ENCODE peak calls at places on chromosomes 4 and X, in ten cellular contexts. N, H, F, C, W, P, Q, X, B and O are unnamed samples.

GRCh38 chrX:110418220-110418856 is 59.7 kb downstream of the RTL9 start:
- DNase-seq in N (peak), H (peak), F (peak), C (peak), W (no peak), P (no peak), Q (no peak), X (peak), B (no peak), O (no peak)

GRCh38 chr4:169164669-169165415 is 105.9 kb downstream of the SH3RF1 start:
- DNase-seq in N (peak), H (no peak), F (no peak), C (no peak), W (no peak), P (no peak), Q (no peak), X (no peak), B (no peak), O (no peak)

GRCh38 chr4:138560448-138560847 is 318.3 kb upstream of the SLC7A11 start:
- DNase-seq in N (no peak), H (no peak), F (no peak), C (no peak), W (no peak), P (no peak), Q (no peak), X (no peak), B (no peak), O (no peak)

GRCh38 chr4:5751918-5752802 is 41.2 kb downstream of the EVC start:
- DNase-seq in N (peak), H (peak), F (no peak), C (no peak), W (no peak), P (no peak), Q (no peak), X (no peak), B (no peak), O (no peak)

GRCh38 chrX:118499295-118499694 is 3.7 kb downstream of the DOCK11 start:
- DNase-seq in N (no peak), H (no peak), F (no peak), C (no peak), W (no peak), P (no peak), Q (no peak), X (no peak), B (no peak), O (no peak)

GRCh38 chr4:85018983-85019382 is 52.5 kb upstream of the WDFY3 start:
- DNase-seq in N (no peak), H (no peak), F (no peak), C (no peak), W (no peak), P (no peak), Q (no peak), X (no peak), B (no peak), O (no peak)

GRCh38 chr4:40548256-40548655 is 81.4 kb downstream of the RBM47 start:
- DNase-seq in N (peak), H (no peak), F (no peak), C (no peak), W (no peak), P (no peak), Q (no peak), X (no peak), B (no peak), O (no peak)

GRCh38 chr4:122854860-122855259 is 28.2 kb downstream of the FGF2 start:
- DNase-seq in N (no peak), H (no peak), F (no peak), C (no peak), W (no peak), P (no peak), Q (no peak), X (no peak), B (no peak), O (no peak)

GRCh38 chr4:6549445-6549844 is 25.5 kb upstream of the MAN2B2 start:
- DNase-seq in N (no peak), H (no peak), F (no peak), C (no peak), W (no peak), P (no peak), Q (no peak), X (no peak), B (no peak), O (no peak)

GRCh38 chrX:135112743-135113142 is 7.6 kb downstream of the ETDB start:
- DNase-seq in N (no peak), H (no peak), F (no peak), C (no peak), W (no peak), P (no peak), Q (no peak), X (no peak), B (no peak), O (peak)

GRCh38 chrX:10618911-10619310 is 1.5 kb downstream of the MID1 start:
- DNase-seq in N (no peak), H (no peak), F (no peak), C (no peak), W (no peak), P (no peak), Q (no peak), X (no peak), B (no peak), O (no peak)

GRCh38 chr4:145511913-145512522 is 30.4 kb downstream of the SMAD1 start:
- DNase-seq in N (peak), H (no peak), F (no peak), C (no peak), W (no peak), P (no peak), Q (no peak), X (no peak), B (no peak), O (no peak)

GRCh38 chr4:141102367-141102766 is 30.9 kb downstream of the RNF150 start:
- DNase-seq in N (peak), H (no peak), F (no peak), C (no peak), W (no peak), P (no peak), Q (no peak), X (no peak), B (no peak), O (no peak)

GRCh38 chr4:186132577-186133277 is 28.2 kb downstream of the FAM149A start:
- DNase-seq in N (peak), H (no peak), F (no peak), C (no peak), W (no peak), P (no peak), Q (no peak), X (no peak), B (no peak), O (no peak)

GRCh38 chrX:68571292-68572256 is 72.7 kb downstream of the YIPF6 start:
- DNase-seq in N (peak), H (no peak), F (no peak), C (no peak), W (peak), P (no peak), Q (no peak), X (no peak), B (no peak), O (no peak)

GRCh38 chr4:94508841-94509240 is 57.1 kb downstream of the PDLIM5 start:
- DNase-seq in N (no peak), H (no peak), F (no peak), C (no peak), W (no peak), P (no peak), Q (no peak), X (no peak), B (no peak), O (no peak)

GRCh38 chr4:3766791-3767561 is 791 bp downstream of the ADRA2C start:
- DNase-seq in N (no peak), H (no peak), F (no peak), C (no peak), W (no peak), P (no peak), Q (no peak), X (peak), B (no peak), O (no peak)

GRCh38 chr4:127506283-127506682 is 126.5 kb upstream of the INTU start:
- DNase-seq in N (no peak), H (no peak), F (no peak), C (no peak), W (no peak), P (no peak), Q (no peak), X (no peak), B (no peak), O (no peak)

GRCh38 chr4:2459589-2460349 is 9.1 kb upstream of the RNF4 start:
- DNase-seq in N (no peak), H (peak), F (no peak), C (no peak), W (no peak), P (no peak), Q (no peak), X (no peak), B (no peak), O (no peak)

GRCh38 chrX:103919336-103919682 is 43.1 kb upstream of the TMSB15B start:
- DNase-seq in N (peak), H (no peak), F (no peak), C (no peak), W (no peak), P (no peak), Q (no peak), X (no peak), B (no peak), O (no peak)

GRCh38 chr4:95417531-95417930 is 131.2 kb downstream of the UNC5C start:
- DNase-seq in N (no peak), H (no peak), F (no peak), C (no peak), W (no peak), P (no peak), Q (no peak), X (no peak), B (no peak), O (no peak)

GRCh38 chr4:98970386-98970785 is 25.1 kb upstream of the METAP1 start:
- DNase-seq in N (peak), H (no peak), F (no peak), C (no peak), W (no peak), P (no peak), Q (no peak), X (no peak), B (no peak), O (no peak)

GRCh38 chrX:136656596-136656995 is 8.6 kb downstream of the CD40LG start:
- DNase-seq in N (no peak), H (no peak), F (no peak), C (no peak), W (no peak), P (no peak), Q (no peak), X (no peak), B (no peak), O (no peak)
- H3K27ac ChIP-seq in N (no peak), H (no peak), F (no peak), C (no peak), W (no peak), P (peak), Q (no peak), X (no peak), B (no peak), O (no peak)

GRCh38 chr4:52091811-52092210 is 40.7 kb downstream of the SPATA18 start:
- DNase-seq in N (peak), H (no peak), F (no peak), C (no peak), W (no peak), P (no peak), Q (no peak), X (no peak), B (no peak), O (no peak)
- H3K27ac ChIP-seq in N (no peak), H (no peak), F (no peak), C (no peak), W (no peak), P (no peak), Q (no peak), X (no peak), B (no peak), O (no peak)

GRCh38 chrX:37815366-37815765 is 32.0 kb downstream of the DYNLT3 start:
- DNase-seq in N (no peak), H (no peak), F (no peak), C (no peak), W (no peak), P (no peak), Q (no peak), X (no peak), B (no peak), O (no peak)

GRCh38 chrX:37818031-37818430 is 29.3 kb downstream of the DYNLT3 start:
- DNase-seq in N (no peak), H (no peak), F (no peak), C (no peak), W (no peak), P (no peak), Q (no peak), X (no peak), B (no peak), O (no peak)

GRCh38 chrX:37817579-37817978 is 29.8 kb downstream of the DYNLT3 start:
- DNase-seq in N (no peak), H (no peak), F (no peak), C (no peak), W (no peak), P (no peak), Q (no peak), X (no peak), B (no peak), O (no peak)

GRCh38 chrX:37816766-37817165 is 30.6 kb downstream of the DYNLT3 start:
- DNase-seq in N (no peak), H (no peak), F (no peak), C (no peak), W (no peak), P (no peak), Q (no peak), X (no peak), B (no peak), O (no peak)

DNA sequence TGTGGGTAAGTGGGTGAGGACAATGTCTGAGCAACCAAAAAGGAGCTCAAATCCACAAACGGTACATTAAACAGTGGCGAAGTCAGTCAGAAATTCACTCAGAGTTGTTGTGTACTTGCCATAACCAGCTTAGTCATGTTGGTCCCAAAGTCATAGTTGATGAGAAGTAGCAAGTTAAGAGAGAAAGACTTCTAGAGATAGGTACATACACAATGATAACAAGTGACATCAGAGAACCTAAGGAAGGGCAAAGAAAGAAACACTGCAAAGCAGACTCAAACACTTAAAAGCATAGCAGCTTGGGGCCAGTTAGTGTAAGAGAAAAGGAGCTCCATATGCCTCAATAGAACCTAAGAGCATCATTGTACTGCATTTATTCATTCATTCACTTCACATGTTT is 30.2 kb downstream of the DYNLT3 start:
- DNase-seq in N (no peak), H (no peak), F (no peak), C (no peak), W (no peak), P (no peak), Q (no peak), X (no peak), B (no peak), O (no peak)
- H3K27ac ChIP-seq in N (no peak), H (no peak), F (no peak), C (no peak), W (peak), P (peak), Q (no peak), X (no peak), B (no peak), O (no peak)

GRCh38 chr4:48968814-48969213 is 17.3 kb upstream of the CWH43 start:
- DNase-seq in N (peak), H (no peak), F (no peak), C (no peak), W (no peak), P (no peak), Q (no peak), X (no peak), B (no peak), O (no peak)
- H3K27ac ChIP-seq in N (peak), H (no peak), F (no peak), C (no peak), W (no peak), P (no peak), Q (no peak), X (no peak), B (no peak), O (no peak)

DNA sequence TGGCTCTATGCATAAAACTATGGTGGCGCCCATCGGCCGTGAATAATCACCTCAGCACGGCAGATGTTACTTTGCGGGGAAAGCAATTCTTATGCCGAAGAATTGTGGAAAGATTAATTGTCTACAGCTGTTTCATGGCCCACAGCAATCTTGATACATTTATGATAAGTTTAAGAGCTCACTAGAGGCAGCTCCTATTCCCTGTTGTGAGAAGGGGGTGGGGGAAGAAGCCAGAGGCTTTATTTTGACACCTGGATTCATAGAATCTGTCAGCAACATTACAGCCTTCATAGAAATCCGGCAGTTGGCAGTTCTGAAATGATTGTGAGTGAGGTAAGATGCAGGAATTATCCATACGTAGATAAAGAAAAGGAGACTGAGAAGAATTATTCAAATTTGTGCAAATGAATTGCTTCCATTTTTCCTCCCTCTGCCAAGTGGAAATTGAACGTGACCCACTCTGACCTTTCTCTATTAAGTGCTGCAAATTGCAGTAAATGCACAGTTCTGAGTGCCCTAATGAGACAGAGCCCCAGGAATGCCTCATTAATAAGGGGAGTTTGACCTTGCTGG is 188.7 kb downstream of the GPAT3 start:
- DNase-seq in N (no peak), H (no peak), F (no peak), C (no peak), W (no peak), P (no peak), Q (no peak), X (no peak), B (no peak), O (no peak)
- H3K27ac ChIP-seq in N (no peak), H (no peak), F (no peak), C (no peak), W (no peak), P (no peak), Q (no peak), X (no peak), B (no peak), O (no peak)

DNA sequence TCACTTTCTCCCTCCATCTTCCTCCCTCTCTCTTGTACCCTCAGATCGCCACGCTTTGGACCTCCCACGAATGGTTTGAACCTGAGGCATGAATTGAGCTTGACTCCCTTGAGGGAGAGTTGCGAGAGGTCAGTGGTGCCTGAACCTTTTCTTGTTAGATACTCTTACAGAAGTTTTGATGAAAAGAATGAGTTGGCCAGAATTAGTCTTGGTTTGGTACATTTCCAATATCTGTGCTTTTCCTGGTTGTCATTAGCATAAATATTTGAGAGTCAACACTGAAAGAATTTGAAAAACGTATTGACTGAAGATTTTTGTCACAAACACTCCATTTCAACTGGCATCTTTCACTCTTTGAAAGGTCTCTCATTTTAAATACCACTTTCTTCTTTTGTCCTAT is 510.6 kb upstream of the DIPK2B start:
- DNase-seq in N (peak), H (no peak), F (no peak), C (no peak), W (no peak), P (no peak), Q (no peak), X (no peak), B (no peak), O (no peak)
- H3K27ac ChIP-seq in N (peak), H (no peak), F (no peak), C (no peak), W (no peak), P (no peak), Q (peak), X (no peak), B (no peak), O (no peak)

DNA sequence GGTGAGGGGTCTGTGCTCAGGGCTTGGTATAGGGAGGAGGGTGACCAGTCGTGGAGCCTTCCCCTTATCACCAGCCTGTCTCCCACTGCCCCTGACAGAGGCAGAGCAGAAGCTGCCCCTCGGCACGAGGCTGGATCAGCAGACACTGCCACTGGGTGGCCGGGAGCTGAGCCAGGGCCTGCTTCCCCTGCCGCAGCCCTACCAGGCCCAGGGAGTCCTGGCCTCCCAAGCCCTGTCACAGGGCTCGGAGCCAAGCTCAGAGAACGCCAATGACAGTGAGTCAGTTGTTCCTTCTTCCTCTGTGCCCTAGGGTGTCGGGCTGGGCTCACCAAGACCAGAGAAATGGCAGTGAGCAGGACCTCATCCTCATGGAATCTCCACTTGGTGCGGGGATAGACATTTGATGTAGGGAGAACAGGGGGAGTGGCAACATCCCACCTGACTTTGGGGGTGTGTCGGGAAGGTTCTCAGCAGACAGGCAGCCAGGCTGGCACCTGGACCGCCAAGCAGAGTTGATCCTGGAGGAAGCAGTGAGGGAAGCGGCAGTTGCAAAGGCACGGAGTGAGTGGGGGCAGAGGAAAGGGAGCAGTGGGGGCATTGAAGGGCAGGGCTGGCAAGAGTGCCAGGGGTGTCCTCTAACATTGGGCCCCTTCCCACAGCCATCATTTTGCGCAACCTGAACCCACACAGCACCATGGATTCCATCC is 14.3 kb upstream of the UBA1 start:
- DNase-seq in N (no peak), H (no peak), F (no peak), C (no peak), W (no peak), P (no peak), Q (no peak), X (no peak), B (no peak), O (peak)
- H3K27ac ChIP-seq in N (no peak), H (no peak), F (no peak), C (no peak), W (no peak), P (no peak), Q (peak), X (no peak), B (no peak), O (no peak)

DNA sequence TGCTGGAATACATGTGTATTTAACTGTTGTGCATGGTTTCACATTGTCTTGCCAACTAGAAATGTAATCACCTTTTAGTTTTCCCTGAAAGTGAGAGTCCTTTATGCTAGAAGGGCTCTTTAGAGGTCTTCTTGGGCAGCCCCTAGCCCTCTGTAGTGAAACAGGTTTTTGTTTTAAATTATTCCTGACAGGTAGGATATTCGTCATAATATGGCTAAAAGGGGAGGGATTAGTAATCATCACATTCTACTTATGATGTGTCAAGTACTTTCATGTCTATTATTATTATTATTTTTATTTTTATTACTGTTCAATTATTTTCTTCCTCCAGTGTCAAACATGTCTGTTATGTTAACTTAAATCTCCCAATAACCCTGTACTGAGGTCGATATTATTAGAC is 35.5 kb downstream of the MSN start:
- DNase-seq in N (no peak), H (no peak), F (no peak), C (no peak), W (no peak), P (no peak), Q (no peak), X (no peak), B (no peak), O (no peak)
- H3K27ac ChIP-seq in N (no peak), H (no peak), F (peak), C (no peak), W (peak), P (peak), Q (peak), X (peak), B (no peak), O (no peak)